ENCODE peak calls at places on chromosomes 16 and 17, in five cellular contexts. T is EL; R is stimulated activated CD8-positive, alpha-beta memory T cell treated with anti-CD3 and anti-CD28 coated beads, Interleukin-12 subunit alpha, Interleukin-12 subunit beta, amount 100 ng/mL, for 4 hours; J is activated CD8-positive, alpha-beta T cell treated with anti-CD3 and anti-CD28 coated beads for 36 hours; V is kidney tubule cell. Y is an unnamed sample.

GRCh38 chr17:49338883-49339282 is 23.2 kb downstream of the ZNF652 start:
- DNase-seq in T (no peak), R (no peak), J (peak), V (peak), Y (no peak)

GRCh38 chr16:65744401-65744800 is 622.1 kb upstream of the CDH5 start:
- DNase-seq in T (no peak), R (no peak), J (no peak), V (no peak), Y (no peak)

GRCh38 chr17:17149520-17150449 is 56.3 kb downstream of the PLD6 start:
- DNase-seq in T (no peak), R (no peak), J (no peak), V (no peak), Y (no peak)

GRCh38 chr17:64599827-64600226 is 62.3 kb downstream of the SMURF2 start:
- DNase-seq in T (no peak), R (no peak), J (no peak), V (no peak), Y (no peak)

GRCh38 chr16:50697421-50697715 is 4.0 kb downstream of the NOD2 start:
- DNase-seq in T (no peak), R (no peak), J (no peak), V (no peak), Y (no peak)

GRCh38 chr16:83113317-83113716 is 486.5 kb downstream of the CDH13 start:
- DNase-seq in T (peak), R (no peak), J (peak), V (peak), Y (peak)

GRCh38 chr16:3207086-3207953 is 19.3 kb downstream of the OR1F1 start:
- DNase-seq in T (no peak), R (no peak), J (no peak), V (no peak), Y (no peak)

GRCh38 chr16:86578499-86579267 is at the start of gene FOXL1:
- DNase-seq in T (peak), R (no peak), J (no peak), V (no peak), Y (no peak)

GRCh38 chr17:40480501-40481003 is 20.9 kb downstream of the TNS4 start:
- DNase-seq in T (no peak), R (peak), J (peak), V (no peak), Y (peak)

GRCh38 chr16:55184052-55184451 is 140.0 kb upstream of the IRX6 start:
- DNase-seq in T (no peak), R (no peak), J (no peak), V (no peak), Y (no peak)

GRCh38 chr17:52148969-52149351 is 9.6 kb downstream of the CA10 start:
- DNase-seq in T (no peak), R (no peak), J (no peak), V (peak), Y (peak)

GRCh38 chr17:33765871-33766270 is 472.8 kb upstream of the ASIC2 start:
- DNase-seq in T (no peak), R (no peak), J (no peak), V (no peak), Y (no peak)

GRCh38 chr16:27244363-27244755 is 24.2 kb downstream of the NSMCE1 start:
- DNase-seq in T (no peak), R (no peak), J (no peak), V (no peak), Y (no peak)

GRCh38 chr16:77868052-77868451 is 79.7 kb downstream of the VAT1L start:
- DNase-seq in T (no peak), R (no peak), J (no peak), V (no peak), Y (no peak)

GRCh38 chr17:67059372-67059771 is 15.0 kb downstream of the CACNG1 start:
- DNase-seq in T (no peak), R (no peak), J (no peak), V (no peak), Y (no peak)

GRCh38 chr16:87602821-87603683 is 744 bp downstream of the JPH3 start:
- DNase-seq in T (no peak), R (no peak), J (no peak), V (no peak), Y (no peak)

GRCh38 chr17:21510686-21511367 is 134.7 kb downstream of the KCNJ12 start:
- DNase-seq in T (no peak), R (no peak), J (no peak), V (no peak), Y (no peak)

GRCh38 chr16:29943846-29944669 is 17.8 kb upstream of the TMEM219 start:
- DNase-seq in T (peak), R (no peak), J (no peak), V (peak), Y (peak)

GRCh38 chr17:3667366-3668278 is 756 bp downstream of the TAX1BP3 start:
- DNase-seq in T (peak), R (peak), J (peak), V (peak), Y (peak)

GRCh38 chr17:76585649-76586593 is at the start of gene ST6GALNAC2:
- DNase-seq in T (peak), R (peak), J (peak), V (peak), Y (peak)

GRCh38 chr17:22514315-22514714 is 822.0 kb downstream of the KCNJ18 start:
- DNase-seq in T (no peak), R (no peak), J (no peak), V (no peak), Y (no peak)

GRCh38 chr17:48636177-48637018 is 10.2 kb upstream of the HOXB9 start:
- DNase-seq in T (peak), R (peak), J (peak), V (peak), Y (peak)

GRCh38 chr17:19707728-19708221 is 8.6 kb downstream of the SLC47A2 start:
- DNase-seq in T (no peak), R (no peak), J (no peak), V (no peak), Y (no peak)

GRCh38 chr17:49552070-49552751 is 23.5 kb upstream of the NXPH3 start:
- DNase-seq in T (peak), R (no peak), J (no peak), V (no peak), Y (peak)

GRCh38 chr17:57243171-57243622 is 13.1 kb upstream of the MSI2 start:
- DNase-seq in T (peak), R (peak), J (peak), V (peak), Y (peak)

GRCh38 chr17:67477687-67478086 is 100.6 kb downstream of the PITPNC1 start:
- DNase-seq in T (peak), R (peak), J (peak), V (peak), Y (peak)

GRCh38 chr16:81123092-81123852 is 27.1 kb upstream of the GCSH start:
- DNase-seq in T (no peak), R (no peak), J (no peak), V (no peak), Y (no peak)

GRCh38 chr16:85448557-85449194 is 164.4 kb upstream of the GSE1 start:
- DNase-seq in T (no peak), R (peak), J (peak), V (no peak), Y (no peak)

GRCh38 chr17:57352658-57353057 is 96.3 kb downstream of the MSI2 start:
- DNase-seq in T (no peak), R (no peak), J (no peak), V (peak), Y (no peak)